ENCODE peak calls at places on chromosomes 2 and 18, in six cellular contexts. V is LNCaP clone FGC, A is HL-60, X is fibroblast of pulmonary artery, J is nephron progenitor cell, T is ovary. U is an unnamed sample.

GRCh38 chr2:230203110-230203676 is 16.6 kb downstream of the SP110 start:
- DNase-seq in A (peak; percentile 94), T (no peak), V (no peak), X (no peak), J (no peak), U (no peak)

GRCh38 chr2:199979841-199980628 is 24.7 kb downstream of the MAIP1 start:
- DNase-seq in J (peak; percentile 92), X (peak; percentile 86), A (peak; percentile 68), V (peak; percentile 21), T (peak; percentile 93), U (peak; percentile 94)

GRCh38 chr2:239400000-239400831 is 604 bp downstream of the HDAC4 start:
- DNase-seq in X (peak; percentile 15), V (no peak), A (peak; percentile 20), T (no peak), J (peak; percentile 42), U (no peak)

GRCh38 chr2:86785456-86785855 is 5.3 kb downstream of the CD8A start:
- DNase-seq in J (no peak), T (no peak), X (no peak), V (no peak), A (no peak), U (no peak)

GRCh38 chr2:232309592-232309991 is 69.0 kb upstream of the ALPP start:
- DNase-seq in V (no peak), X (no peak), T (no peak), J (no peak), A (no peak), U (no peak)

GRCh38 chr2:236665130-236665529 is 95.5 kb downstream of the ACKR3 start:
- DNase-seq in V (no peak), A (no peak), X (no peak), J (no peak), T (no peak), U (no peak)

GRCh38 chr18:76405761-76406356 is 89.2 kb downstream of the ZNF516 start:
- DNase-seq in A (peak; percentile 54), J (peak; percentile 65), X (peak; percentile 78), T (peak; percentile 55), V (no peak), U (peak; percentile 48)

GRCh38 chr2:14261771-14262170 is 370.7 kb upstream of the LRATD1 start:
- DNase-seq in T (no peak), A (no peak), X (no peak), V (no peak), J (no peak), U (no peak)

GRCh38 chr2:207352978-207353377 is 176.8 kb upstream of the CREB1 start:
- DNase-seq in A (peak; percentile 57), V (no peak), T (no peak), X (no peak), J (no peak), U (no peak)

GRCh38 chr2:85501244-85501643 is 37.7 kb upstream of the MAT2A start:
- DNase-seq in V (no peak), T (no peak), A (peak; percentile 91), J (no peak), X (peak; percentile 29), U (no peak)

GRCh38 chr2:42180300-42180699 is 11.1 kb downstream of the EML4 start:
- DNase-seq in A (no peak), J (no peak), X (no peak), T (no peak), V (no peak), U (no peak)

GRCh38 chr2:42182654-42183308 is 13.6 kb downstream of the EML4 start:
- DNase-seq in V (no peak), A (no peak), J (no peak), X (no peak), T (no peak), U (no peak)

GRCh38 chr2:42183775-42184174 is 14.6 kb downstream of the EML4 start:
- DNase-seq in J (no peak), T (no peak), A (no peak), X (no peak), V (no peak), U (no peak)

GRCh38 chr2:42176992-42177738 is 8.0 kb downstream of the EML4 start:
- DNase-seq in V (no peak), J (no peak), A (no peak), T (no peak), X (no peak), U (no peak)

DNA sequence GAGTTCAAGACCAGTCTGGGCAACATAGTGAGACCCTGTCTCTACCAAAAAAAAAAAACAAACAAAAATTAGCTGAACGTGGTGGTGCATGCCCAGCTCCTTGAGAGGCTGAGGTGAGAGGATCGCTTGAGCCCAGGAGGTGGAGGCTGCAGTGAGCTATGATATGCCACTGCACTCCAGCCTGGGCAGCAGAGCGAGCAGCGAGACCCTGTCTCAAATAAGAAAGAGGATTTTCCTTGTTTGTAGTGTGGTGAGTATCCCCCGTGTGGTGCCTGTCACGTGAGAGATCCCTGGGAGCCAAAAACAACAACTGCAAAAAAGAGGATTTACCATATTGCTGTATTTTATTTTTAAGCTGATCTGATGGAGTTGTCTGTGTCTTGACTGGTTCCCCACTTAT is 9.2 kb downstream of the EML4 start:
- DNase-seq in T (no peak), J (no peak), V (no peak), A (no peak), X (no peak), U (no peak)
- TF ChIP-seq CTCF in T (no peak), J (no peak), V (no peak), A (no peak), X (no peak), U (no peak)

GRCh38 chr18:8876887-8877286 is 171.5 kb downstream of the MTCL1 start:
- DNase-seq in X (no peak), J (no peak), V (no peak), A (no peak), T (no peak), U (no peak)
- TF ChIP-seq CTCF in X (no peak), J (no peak), V (no peak), A (no peak), T (no peak), U (no peak)

DNA sequence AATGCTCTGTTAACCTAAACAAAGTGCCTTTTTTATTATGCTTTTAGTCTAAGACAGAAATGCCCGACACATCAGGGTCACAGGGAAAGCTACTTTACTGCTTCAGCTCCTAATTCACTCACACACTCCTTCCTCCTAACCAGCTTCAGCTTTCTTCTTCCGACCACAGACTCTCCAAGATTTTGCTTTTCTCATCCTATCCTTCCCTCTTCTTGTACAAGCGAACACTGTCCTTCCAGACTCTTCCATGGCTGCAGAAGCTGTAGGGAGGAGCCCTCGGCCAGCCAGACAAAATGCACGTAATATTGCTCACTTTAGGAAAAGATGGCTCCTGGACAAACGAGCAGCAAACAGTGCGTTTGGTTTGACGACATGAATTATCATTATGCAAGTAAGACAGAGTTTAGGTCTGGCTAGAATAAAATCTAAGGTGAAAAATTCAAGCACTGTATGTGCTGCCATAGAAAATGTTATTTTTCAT is 47.5 kb upstream of the HNRNPA3 start:
- DNase-seq in T (no peak), V (no peak), A (peak; percentile 23), J (no peak), X (peak; percentile 66), U (no peak)
- TF ChIP-seq CTCF in T (no peak), V (no peak), A (no peak), J (no peak), X (no peak), U (no peak)

DNA sequence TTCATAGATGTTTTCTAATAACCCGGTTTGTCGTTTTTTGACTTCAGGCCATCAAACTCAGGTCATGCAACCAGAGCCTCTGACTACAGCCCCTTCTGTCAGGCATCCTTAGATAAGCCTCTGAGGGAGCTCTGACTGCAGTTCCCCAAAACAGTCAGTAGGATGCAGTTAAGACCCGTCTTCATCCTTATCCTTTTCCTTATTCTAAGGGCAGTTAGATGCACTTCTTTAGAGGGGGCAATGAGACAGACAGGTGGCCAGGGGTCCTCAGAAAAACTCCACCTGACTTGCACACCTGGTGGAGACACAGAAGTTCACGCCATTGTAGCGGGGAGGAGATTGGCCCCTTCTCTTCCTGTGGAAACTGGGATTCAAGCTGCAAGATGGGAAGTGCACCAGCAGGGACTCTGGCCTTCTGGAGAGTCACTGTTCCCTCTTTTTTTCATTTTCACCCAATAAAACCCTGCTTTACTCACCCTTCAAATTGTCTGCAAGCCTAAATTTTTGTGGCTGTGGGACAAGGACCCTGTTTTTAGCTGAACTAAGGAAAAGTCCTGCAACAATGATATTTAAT is 104.8 kb upstream of the TFPI start:
- DNase-seq in V (no peak), J (peak; percentile 5), A (peak; percentile 4), T (no peak), X (peak; percentile 51), U (no peak)
- TF ChIP-seq CTCF in V (no peak), J (peak; percentile 47), A (no peak), T (no peak), X (peak; percentile 54), U (peak; percentile 54)

GRCh38 chr18:29188760-29189159 is 1011.8 kb upstream of the CDH2 start:
- DNase-seq in A (no peak), V (no peak), X (no peak), J (no peak), T (no peak), U (no peak)

GRCh38 chr18:29196307-29196706 is 1019.4 kb upstream of the CDH2 start:
- DNase-seq in X (no peak), T (no peak), A (no peak), J (no peak), V (no peak), U (no peak)

GRCh38 chr18:29185801-29186200 is 1008.9 kb upstream of the CDH2 start:
- DNase-seq in A (no peak), J (no peak), T (no peak), X (no peak), V (no peak), U (no peak)

GRCh38 chr18:29191263-29191662 is 1014.3 kb upstream of the CDH2 start:
- DNase-seq in A (no peak), V (no peak), X (peak; percentile 55), J (no peak), T (no peak), U (peak; percentile 29)
- TF ChIP-seq CTCF in A (no peak), V (peak; percentile 69), X (peak; percentile 58), J (peak; percentile 12), T (no peak), U (peak; percentile 53)

GRCh38 chr2:182134201-182134600 is 148.5 kb downstream of the PPP1R1C start:
- DNase-seq in T (no peak), A (no peak), J (no peak), V (no peak), X (no peak), U (no peak)
- TF ChIP-seq CTCF in T (no peak), A (no peak), J (no peak), V (no peak), X (no peak), U (no peak)